ENCODE peak calls at places on chromosomes 7 and 10, in eight cellular contexts. G is GM23338, R is PC-9, K is RWPE1, Y is lung, T is left ventricle myocardium inferior, S is cardiac fibroblast, H is GM20000. N is an unnamed sample.

GRCh38 chr10:133465191-133465949 is 11.6 kb downstream of the SCART1 start:
- DNase-seq in G (peak; percentile 44), R (no peak), K (no peak), Y (peak; percentile 14), T (no peak), S (no peak), H (peak; percentile 34), N (no peak)

GRCh38 chr7:157943561-157943960 is 606.8 kb downstream of the DNAJB6 start:
- DNase-seq in G (no peak), R (no peak), K (no peak), Y (no peak), T (no peak), S (no peak), H (no peak), N (no peak)

GRCh38 chr10:21468086-21468485 is 57.4 kb downstream of the SKIDA1 start:
- DNase-seq in G (no peak), R (no peak), K (no peak), Y (no peak), T (no peak), S (no peak), H (no peak), N (no peak)

GRCh38 chr10:9254353-9254752 is 1199.9 kb downstream of the GATA3 start:
- DNase-seq in G (no peak), R (no peak), K (peak; percentile 14), Y (no peak), T (no peak), S (peak; percentile 17), H (no peak), N (no peak)

GRCh38 chr10:116197961-116198360 is 75.0 kb downstream of the GFRA1 start:
- DNase-seq in G (no peak), R (no peak), K (no peak), Y (no peak), T (no peak), S (no peak), H (no peak), N (no peak)

GRCh38 chr10:3639546-3639945 is 145.5 kb downstream of the KLF6 start:
- DNase-seq in G (no peak), R (peak; percentile 42), K (no peak), Y (no peak), T (no peak), S (no peak), H (no peak), N (no peak)

GRCh38 chr10:66714741-66715140 is 211.1 kb upstream of the LRRTM3 start:
- DNase-seq in G (no peak), R (no peak), K (no peak), Y (no peak), T (no peak), S (peak; percentile 56), H (no peak), N (no peak)

GRCh38 chr7:32039000-32039756 is 31.0 kb downstream of the PDE1C start:
- DNase-seq in G (peak; percentile 31), R (no peak), K (no peak), Y (no peak), T (no peak), S (no peak), H (no peak), N (no peak)

GRCh38 chr10:124602646-124603365 is 141.2 kb downstream of the LHPP start:
- DNase-seq in G (no peak), R (no peak), K (no peak), Y (no peak), T (no peak), S (no peak), H (no peak), N (no peak)

GRCh38 chr7:51029586-51030230 is 247.0 kb upstream of the GRB10 start:
- DNase-seq in G (no peak), R (no peak), K (peak; percentile 39), Y (no peak), T (no peak), S (peak; percentile 94), H (no peak), N (no peak)

GRCh38 chr10:133212853-133213494 is 17.0 kb upstream of the UTF1 start:
- DNase-seq in G (no peak), R (no peak), K (no peak), Y (no peak), T (no peak), S (no peak), H (no peak), N (no peak)

GRCh38 chr10:72275351-72276012 is 1.8 kb downstream of the DDIT4 start:
- DNase-seq in G (peak; percentile 15), R (no peak), K (no peak), Y (no peak), T (no peak), S (peak; percentile 45), H (no peak), N (no peak)

GRCh38 chr7:18341756-18342155 is 153.8 kb upstream of the HDAC9 start:
- DNase-seq in G (no peak), R (no peak), K (no peak), Y (no peak), T (no peak), S (no peak), H (no peak), N (no peak)

GRCh38 chr7:80428161-80429054 is 83.5 kb downstream of the GNAT3 start:
- DNase-seq in G (peak; percentile 84), R (peak; percentile 35), K (peak; percentile 43), Y (no peak), T (no peak), S (peak; percentile 87), H (peak; percentile 23), N (peak; percentile 18)

GRCh38 chr7:77651544-77652162 is 44.6 kb upstream of the RSBN1L start:
- DNase-seq in G (peak; percentile 63), R (peak; percentile 17), K (peak; percentile 34), Y (no peak), T (no peak), S (peak; percentile 62), H (peak; percentile 61), N (no peak)

GRCh38 chr10:89450901-89451300 is 36.5 kb downstream of the IFIT5 start:
- DNase-seq in G (no peak), R (no peak), K (no peak), Y (no peak), T (no peak), S (no peak), H (no peak), N (no peak)

DNA sequence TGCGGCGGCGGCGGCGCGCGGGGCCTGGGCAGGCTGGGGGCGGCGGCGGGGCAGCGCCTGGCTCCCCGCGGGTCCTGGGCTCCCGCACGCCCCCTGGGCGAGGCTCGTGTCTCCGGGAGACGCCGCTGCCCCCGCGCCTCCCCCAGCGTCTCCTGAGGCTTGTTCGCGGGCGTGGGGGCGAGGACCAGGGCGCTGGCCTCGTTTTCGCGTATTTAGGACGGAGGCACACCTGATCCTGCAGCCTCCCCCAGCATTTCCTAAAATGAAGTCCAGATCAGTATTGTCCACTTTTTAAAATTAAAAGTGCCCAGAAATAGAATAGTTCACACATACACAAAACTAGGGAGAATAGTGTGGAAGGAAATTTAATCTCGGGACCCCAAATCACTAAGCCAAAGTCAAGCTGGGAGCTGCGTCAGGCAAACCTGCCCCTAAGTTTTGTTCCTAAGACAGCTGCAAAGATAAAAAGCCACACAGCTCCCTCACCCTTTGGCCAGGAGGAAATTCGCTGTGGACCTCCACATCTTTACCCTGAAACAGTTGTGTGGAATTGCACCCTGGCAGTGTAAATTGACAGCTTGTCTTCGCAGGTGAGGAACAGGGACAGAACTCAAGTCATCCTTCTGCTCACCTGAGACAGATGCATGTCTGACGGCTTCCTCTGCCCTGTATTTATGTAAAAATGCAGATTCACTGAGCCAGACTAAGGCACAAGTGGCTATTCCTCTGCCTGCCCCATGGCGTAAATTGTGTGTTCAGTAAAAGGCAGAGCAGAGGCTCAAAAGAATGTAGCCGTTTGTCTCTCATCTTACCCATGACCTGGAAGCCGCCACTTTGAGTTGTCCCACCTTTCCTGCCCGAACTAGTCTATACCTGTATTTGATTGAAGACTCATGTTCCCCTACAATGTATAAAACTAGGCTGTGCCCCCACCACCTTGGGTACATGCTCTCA is 740 bp downstream of the GALNT11 start:
- DNase-seq in G (no peak), R (no peak), K (no peak), Y (no peak), T (no peak), S (peak; percentile 5), H (no peak), N (no peak)
- TF ChIP-seq CTCF in G (no peak), R (peak; percentile 33), K (no peak), Y (no peak), T (no peak), S (no peak), H (no peak), N (peak; percentile 1)

GRCh38 chr10:100510533-100511308 is 8.9 kb downstream of the SEC31B start:
- DNase-seq in G (no peak), R (peak; percentile 48), K (peak; percentile 25), Y (no peak), T (no peak), S (no peak), H (no peak), N (no peak)

GRCh38 chr10:100506596-100507356 is 12.9 kb downstream of the SEC31B start:
- DNase-seq in G (no peak), R (no peak), K (peak; percentile 70), Y (no peak), T (no peak), S (peak; percentile 86), H (no peak), N (no peak)

GRCh38 chr10:100507357-100507732 is 12.3 kb downstream of the SEC31B start:
- DNase-seq in G (no peak), R (no peak), K (no peak), Y (no peak), T (no peak), S (no peak), H (no peak), N (no peak)

GRCh38 chr10:100509241-100509640 is 10.4 kb downstream of the SEC31B start:
- DNase-seq in G (no peak), R (no peak), K (no peak), Y (no peak), T (no peak), S (peak; percentile 20), H (no peak), N (no peak)

DNA sequence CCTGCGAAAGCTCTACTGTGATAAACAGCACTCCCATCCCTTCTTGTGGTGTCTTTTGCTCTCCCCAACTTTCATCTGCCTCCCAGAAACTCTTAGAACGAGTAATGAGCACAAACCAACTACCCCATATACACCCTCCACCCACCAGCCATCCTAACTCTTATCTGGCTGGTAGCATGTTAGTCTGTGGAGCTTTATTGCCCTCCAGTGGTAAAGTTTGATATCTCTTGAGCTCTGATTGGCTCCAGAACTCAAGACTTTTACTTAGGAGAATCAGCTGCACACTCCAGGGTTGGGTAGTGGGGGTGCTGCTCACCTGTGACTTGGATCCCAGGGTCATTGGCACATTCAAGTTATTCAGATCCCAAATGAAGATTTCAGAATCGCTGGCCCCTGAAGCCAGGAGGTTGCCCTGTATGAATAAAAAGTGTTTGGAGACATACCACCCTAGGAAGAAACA is 10.9 kb downstream of the SEC31B start:
- DNase-seq in G (peak; percentile 91), R (peak; percentile 5), K (peak; percentile 67), Y (no peak), T (no peak), S (peak; percentile 76), H (peak; percentile 65), N (no peak)
- TF ChIP-seq CTCF in G (peak; percentile 92), R (peak; percentile 73), K (peak; percentile 62), Y (peak; percentile 22), T (peak; percentile 31), S (peak; percentile 71), H (peak; percentile 54), N (peak; percentile 67)

GRCh38 chr10:14876764-14877163 is 1.9 kb upstream of the SUV39H2 start:
- DNase-seq in G (no peak), R (no peak), K (no peak), Y (no peak), T (no peak), S (peak; percentile 28), H (no peak), N (no peak)
- TF ChIP-seq CTCF in G (no peak), R (no peak), K (no peak), Y (no peak), T (no peak), S (no peak), H (no peak), N (no peak)

GRCh38 chr7:81430150-81430549 is 339.7 kb downstream of the HGF start:
- DNase-seq in G (peak; percentile 10), R (no peak), K (no peak), Y (no peak), T (no peak), S (peak; percentile 52), H (no peak), N (no peak)
- TF ChIP-seq CTCF in G (no peak), R (no peak), K (no peak), Y (no peak), T (no peak), S (no peak), H (no peak), N (no peak)

N was measured in kidney epithelial cell.